ENCODE peak calls at places on chromosomes 4 and X, in four cellular contexts. One of them, this sample, is unnamed.

GRCh38 chrX:45602151-45602550 is 401.5 kb upstream of the DIPK2B start:
- DNase-seq in fibroblast of pulmonary artery: peak; percentile 24
- DNase-seq in B cell: no peak
- DNase-seq in HCT116: no peak
- DNase-seq in this sample: no peak

GRCh38 chr4:99715286-99715685 is 57.7 kb upstream of the C4orf54 start:
- DNase-seq in fibroblast of pulmonary artery: no peak
- DNase-seq in B cell: no peak
- DNase-seq in HCT116: no peak
- DNase-seq in this sample: no peak

GRCh38 chrX:150094375-150094774 is 156.1 kb upstream of the EOLA2 start:
- DNase-seq in fibroblast of pulmonary artery: no peak
- DNase-seq in HCT116: no peak
- DNase-seq in B cell: no peak
- DNase-seq in this sample: no peak

GRCh38 chr4:109094061-109094460 is 208.4 kb downstream of the COL25A1 start:
- DNase-seq in HCT116: no peak
- DNase-seq in fibroblast of pulmonary artery: no peak
- DNase-seq in B cell: no peak
- DNase-seq in this sample: no peak

GRCh38 chrX:15911729-15912550 is 57.3 kb upstream of the AP1S2 start:
- DNase-seq in B cell: no peak
- DNase-seq in HCT116: no peak
- DNase-seq in fibroblast of pulmonary artery: peak; percentile 13
- DNase-seq in this sample: peak; percentile 2

GRCh38 chr4:3306465-3306864 is 13.6 kb downstream of the RGS12 start:
- DNase-seq in fibroblast of pulmonary artery: no peak
- DNase-seq in B cell: no peak
- DNase-seq in HCT116: no peak
- DNase-seq in this sample: no peak

GRCh38 chrX:136736690-136737089 is 44.0 kb downstream of the ARHGEF6 start:
- DNase-seq in HCT116: no peak
- DNase-seq in B cell: no peak
- DNase-seq in fibroblast of pulmonary artery: no peak
- DNase-seq in this sample: no peak

GRCh38 chrX:77953708-77954107 is 15.7 kb downstream of the PGAM4 start:
- DNase-seq in B cell: no peak
- DNase-seq in HCT116: no peak
- DNase-seq in fibroblast of pulmonary artery: no peak
- DNase-seq in this sample: no peak

GRCh38 chr4:3868146-3868840 is 102.1 kb downstream of the ADRA2C start:
- DNase-seq in HCT116: no peak
- DNase-seq in fibroblast of pulmonary artery: no peak
- DNase-seq in B cell: no peak
- DNase-seq in this sample: peak; percentile 15

GRCh38 chr4:128225148-128225547 is 62.5 kb downstream of the PGRMC2 start:
- DNase-seq in B cell: no peak
- DNase-seq in HCT116: no peak
- DNase-seq in fibroblast of pulmonary artery: peak; percentile 71
- DNase-seq in this sample: no peak

GRCh38 chrX:24838624-24839023 is 144.9 kb downstream of the POLA1 start:
- DNase-seq in HCT116: no peak
- DNase-seq in fibroblast of pulmonary artery: peak; percentile 56
- DNase-seq in B cell: no peak
- DNase-seq in this sample: peak; percentile 12

GRCh38 chr4:40482985-40483647 is 146.5 kb downstream of the RBM47 start:
- DNase-seq in HCT116: no peak
- DNase-seq in fibroblast of pulmonary artery: no peak
- DNase-seq in B cell: no peak
- DNase-seq in this sample: no peak

GRCh38 chr4:37219251-37219650 is 25.3 kb upstream of the NWD2 start:
- DNase-seq in fibroblast of pulmonary artery: no peak
- DNase-seq in HCT116: no peak
- DNase-seq in B cell: no peak
- DNase-seq in this sample: no peak

GRCh38 chr4:19224820-19225219 is 1026.9 kb upstream of the SLIT2 start:
- DNase-seq in fibroblast of pulmonary artery: peak; percentile 61
- DNase-seq in HCT116: peak; percentile 16
- DNase-seq in B cell: no peak
- DNase-seq in this sample: no peak

GRCh38 chr4:24690436-24690835 is 104.9 kb upstream of the SOD3 start:
- DNase-seq in HCT116: no peak
- DNase-seq in B cell: no peak
- DNase-seq in fibroblast of pulmonary artery: peak; percentile 71
- DNase-seq in this sample: no peak

GRCh38 chrX:106220177-106220576 is 52.1 kb downstream of the PWWP3B start:
- DNase-seq in HCT116: no peak
- DNase-seq in fibroblast of pulmonary artery: peak; percentile 10
- DNase-seq in B cell: no peak
- DNase-seq in this sample: no peak
- TF ChIP-seq CTCF in HCT116: peak; percentile 49
- TF ChIP-seq CTCF in fibroblast of pulmonary artery: peak; percentile 55
- TF ChIP-seq CTCF in B cell: no peak
- TF ChIP-seq CTCF in this sample: no peak

DNA sequence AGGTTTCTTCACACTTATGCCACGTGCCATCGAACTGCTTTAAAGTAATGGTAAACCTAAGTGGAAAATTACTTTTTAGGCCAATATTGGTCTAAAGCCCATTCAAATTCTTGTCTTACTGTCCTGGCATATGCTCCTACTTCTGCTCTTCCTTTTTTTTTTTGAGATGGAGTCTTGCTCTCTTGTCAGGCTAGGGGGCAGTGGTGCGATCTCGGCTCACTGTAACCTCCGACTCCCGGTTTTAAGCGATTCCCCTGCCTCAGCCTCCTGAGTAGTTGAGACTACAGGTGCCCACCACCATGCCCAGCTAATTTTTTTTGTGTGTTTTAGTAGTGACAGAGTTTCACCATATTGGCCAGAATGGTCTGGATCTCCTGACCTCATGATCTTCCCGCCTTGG is 129.0 kb upstream of the TECRL start:
- DNase-seq in HCT116: no peak
- DNase-seq in fibroblast of pulmonary artery: no peak
- DNase-seq in B cell: no peak
- DNase-seq in this sample: no peak
- TF ChIP-seq CTCF in HCT116: no peak
- TF ChIP-seq CTCF in fibroblast of pulmonary artery: peak; percentile 2
- TF ChIP-seq CTCF in B cell: no peak
- TF ChIP-seq CTCF in this sample: no peak

DNA sequence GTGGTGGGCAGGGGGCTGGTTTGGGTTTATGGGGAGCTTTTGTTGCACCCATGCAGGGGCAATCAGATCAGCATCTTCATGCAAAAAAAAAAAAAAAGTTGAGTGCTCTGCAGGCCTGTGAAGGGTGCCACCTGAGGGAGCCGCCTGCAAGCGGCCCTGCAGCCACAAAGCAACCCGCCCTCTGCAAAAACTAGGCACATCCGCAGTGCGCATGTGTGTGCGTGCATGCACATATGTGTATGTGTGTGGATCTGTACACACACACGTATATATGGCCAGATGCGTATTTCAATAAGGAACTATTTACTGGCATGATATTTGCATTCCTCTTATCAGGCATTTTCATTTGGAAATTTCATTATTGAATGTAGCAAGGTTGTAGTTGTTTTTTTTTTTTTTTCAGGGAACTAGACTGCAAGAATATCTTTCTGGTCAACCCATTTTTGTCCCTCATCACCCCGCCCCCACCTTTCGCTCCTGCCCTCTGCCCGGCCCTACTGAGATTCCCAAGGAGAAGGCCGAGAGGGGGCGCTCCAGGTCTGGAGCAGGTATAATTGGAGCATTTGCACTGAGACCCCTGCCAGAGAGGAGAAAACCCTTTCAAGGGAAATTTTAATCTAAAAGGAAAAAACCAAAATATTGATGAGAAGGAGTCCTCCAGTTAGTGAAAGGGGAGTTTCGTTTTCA is 18.1 kb downstream of the CCNQ start:
- DNase-seq in HCT116: no peak
- DNase-seq in fibroblast of pulmonary artery: no peak
- DNase-seq in B cell: no peak
- DNase-seq in this sample: no peak
- TF ChIP-seq CTCF in HCT116: peak; percentile 54
- TF ChIP-seq CTCF in fibroblast of pulmonary artery: peak; percentile 3
- TF ChIP-seq CTCF in B cell: no peak
- TF ChIP-seq CTCF in this sample: no peak

DNA sequence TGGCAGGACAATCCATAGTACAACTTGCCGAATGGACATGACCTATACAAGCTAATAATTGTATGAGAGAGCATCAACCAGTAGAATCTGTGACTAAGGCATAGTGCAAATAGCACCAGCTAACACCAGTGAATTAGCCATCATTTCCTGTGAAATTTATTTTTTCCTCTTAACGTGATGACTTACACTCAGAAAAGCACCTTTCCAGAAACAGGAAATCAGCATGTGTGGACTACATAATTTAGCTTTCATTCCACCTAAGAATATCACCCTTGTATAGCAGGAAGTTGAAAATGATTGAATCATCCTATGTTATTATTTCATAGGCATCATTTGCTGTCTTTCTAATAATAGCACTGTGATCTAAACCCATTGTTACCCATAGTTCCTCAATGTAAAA is 1393.4 kb upstream of the PCDH7 start:
- DNase-seq in B cell: no peak
- DNase-seq in HCT116: no peak
- DNase-seq in fibroblast of pulmonary artery: peak; percentile 20
- DNase-seq in this sample: no peak
- TF ChIP-seq CTCF in B cell: no peak
- TF ChIP-seq CTCF in HCT116: no peak
- TF ChIP-seq CTCF in fibroblast of pulmonary artery: no peak
- TF ChIP-seq CTCF in this sample: no peak

DNA sequence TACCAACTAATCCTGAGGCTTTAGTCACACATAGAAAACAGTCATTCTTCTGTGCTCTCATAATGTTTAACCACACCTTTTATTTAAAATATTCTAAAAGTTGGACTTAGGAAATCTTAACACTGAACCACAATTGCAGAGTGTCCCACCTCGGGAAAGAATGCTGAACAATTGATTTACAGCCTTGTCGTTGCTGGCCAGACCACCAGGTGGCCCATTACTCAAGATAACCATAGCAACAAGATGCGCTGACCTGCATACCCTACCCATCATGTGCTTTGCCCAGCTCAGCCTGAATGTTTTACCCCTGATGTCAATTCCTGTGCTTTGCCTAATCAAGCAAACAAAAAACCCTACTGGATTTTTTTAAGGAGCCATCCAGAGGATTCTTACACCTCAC is 100.7 kb downstream of the ARSJ start:
- DNase-seq in B cell: no peak
- DNase-seq in fibroblast of pulmonary artery: peak; percentile 33
- DNase-seq in HCT116: no peak
- DNase-seq in this sample: peak; percentile 20
- TF ChIP-seq CTCF in B cell: no peak
- TF ChIP-seq CTCF in fibroblast of pulmonary artery: peak; percentile 33
- TF ChIP-seq CTCF in HCT116: peak; percentile 54
- TF ChIP-seq CTCF in this sample: peak; percentile 29

DNA sequence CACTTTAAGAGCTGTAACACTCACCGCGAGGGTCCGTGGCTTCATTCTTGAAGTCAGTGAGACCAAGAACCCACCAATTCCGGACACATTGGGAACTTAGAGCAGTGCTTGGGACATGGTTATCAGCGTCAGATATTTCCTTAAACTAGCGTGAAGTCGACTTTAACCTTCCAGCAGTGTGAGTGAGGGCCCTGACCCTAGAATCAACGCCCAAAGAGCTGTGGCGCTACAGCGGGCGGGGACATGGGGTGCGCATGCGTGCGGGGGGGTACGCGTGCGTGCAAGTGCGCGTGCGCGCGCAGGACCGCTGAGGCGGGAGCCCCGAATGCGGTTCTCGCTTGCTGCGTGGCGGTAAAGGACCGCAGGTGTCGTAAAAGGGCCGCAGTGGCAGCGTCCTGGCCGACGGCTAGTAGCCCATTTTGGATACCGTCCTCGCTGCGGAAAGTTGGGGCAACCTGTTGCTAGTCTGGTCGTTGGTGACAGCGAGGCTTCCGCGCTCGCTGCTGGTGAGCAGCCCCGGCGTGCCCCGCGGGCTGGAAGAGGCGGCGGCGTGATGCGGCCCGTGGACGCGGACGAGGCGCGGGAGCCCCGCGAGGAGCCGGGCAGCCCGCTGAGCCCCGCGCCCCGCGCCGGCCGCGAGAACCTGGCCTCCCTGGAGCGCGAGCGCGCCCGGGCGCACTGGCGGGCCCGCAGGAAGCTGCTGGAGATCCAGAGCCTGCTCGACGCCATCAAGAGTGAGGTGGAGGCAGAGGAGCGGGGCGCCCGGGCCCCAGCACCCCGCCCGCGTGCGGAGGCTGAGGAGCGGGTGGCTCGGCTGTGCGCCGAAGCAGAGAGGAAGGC is 19.8 kb upstream of the S100P start:
- DNase-seq in B cell: peak; percentile 99
- DNase-seq in HCT116: peak; percentile 94
- DNase-seq in fibroblast of pulmonary artery: peak; percentile 96
- DNase-seq in this sample: peak; percentile 95
- TF ChIP-seq CTCF in B cell: no peak
- TF ChIP-seq CTCF in HCT116: no peak
- TF ChIP-seq CTCF in fibroblast of pulmonary artery: no peak
- TF ChIP-seq CTCF in this sample: no peak

GRCh38 chr4:48986654-48987164 is 634 bp downstream of the CWH43 start:
- DNase-seq in HCT116: no peak
- DNase-seq in fibroblast of pulmonary artery: no peak
- DNase-seq in B cell: no peak
- DNase-seq in this sample: no peak

GRCh38 chr4:48989461-48990203 is 3.6 kb downstream of the CWH43 start:
- DNase-seq in B cell: no peak
- DNase-seq in fibroblast of pulmonary artery: no peak
- DNase-seq in HCT116: no peak
- DNase-seq in this sample: no peak

GRCh38 chr4:48991357-48991756 is 5.3 kb downstream of the CWH43 start:
- DNase-seq in HCT116: no peak
- DNase-seq in B cell: no peak
- DNase-seq in fibroblast of pulmonary artery: no peak
- DNase-seq in this sample: no peak

GRCh38 chr4:48985602-48985975 is 486 bp upstream of the CWH43 start:
- DNase-seq in fibroblast of pulmonary artery: no peak
- DNase-seq in B cell: no peak
- DNase-seq in HCT116: no peak
- DNase-seq in this sample: no peak

DNA sequence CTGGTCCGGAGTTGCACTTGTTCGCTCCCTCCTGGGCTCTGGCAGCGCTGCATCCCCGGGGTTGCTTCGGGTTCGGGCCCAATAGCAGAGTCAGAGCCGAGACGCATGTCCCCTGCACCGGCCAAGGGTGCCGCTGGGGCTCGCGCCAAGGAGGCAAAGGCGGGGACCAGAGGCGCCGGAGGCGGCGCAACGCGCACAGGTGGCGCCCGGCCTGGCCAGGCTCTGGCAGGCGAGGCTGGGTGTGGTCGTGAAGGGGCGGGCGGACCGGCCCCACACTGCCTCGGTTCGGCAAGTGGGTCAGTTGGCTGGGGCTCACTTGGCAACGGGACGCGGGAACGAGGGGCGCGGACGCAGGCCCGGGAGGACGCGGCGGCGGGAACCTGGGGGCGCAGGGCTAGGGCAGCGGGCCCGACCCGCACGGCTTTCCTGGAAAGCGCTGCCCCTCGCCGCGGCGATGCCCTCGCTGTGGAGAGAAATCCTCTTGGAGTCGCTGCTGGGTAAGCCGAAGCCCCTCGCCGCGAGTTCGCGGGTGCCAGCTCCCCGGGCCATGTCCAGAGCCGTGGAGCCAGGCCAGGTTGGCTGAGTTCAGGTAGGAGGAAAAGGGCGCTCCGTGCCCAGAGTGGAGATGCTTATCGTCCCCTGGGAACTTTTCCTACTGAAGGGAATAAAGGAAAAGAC is at the start of gene CWH43:
- DNase-seq in HCT116: no peak
- DNase-seq in B cell: no peak
- DNase-seq in fibroblast of pulmonary artery: no peak
- DNase-seq in this sample: no peak
- TF ChIP-seq CTCF in HCT116: no peak
- TF ChIP-seq CTCF in B cell: no peak
- TF ChIP-seq CTCF in fibroblast of pulmonary artery: no peak
- TF ChIP-seq CTCF in this sample: no peak

GRCh38 chr4:185370291-185370690 is 25.4 kb downstream of the LRP2BP start:
- DNase-seq in B cell: no peak
- DNase-seq in fibroblast of pulmonary artery: no peak
- DNase-seq in HCT116: no peak
- DNase-seq in this sample: no peak
- TF ChIP-seq CTCF in B cell: no peak
- TF ChIP-seq CTCF in fibroblast of pulmonary artery: no peak
- TF ChIP-seq CTCF in HCT116: no peak
- TF ChIP-seq CTCF in this sample: no peak

This sample was measured in activated CD8-positive, alpha-beta T cell treated with anti-CD3 and anti-CD28 coated beads for 36 hours.